ENCODE peak calls at places on chromosome 19, in six cellular contexts. M, W, N, P, S and K are unnamed samples.

GRCh38 chr19:53878786-53879144 is 3.2 kb upstream of the PRKCG start:
- DNase-seq in M (no peak), W (no peak), N (no peak), P (no peak), S (no peak), K (no peak)

GRCh38 chr19:3324405-3324856 is 42.0 kb upstream of the NFIC start:
- DNase-seq in M (peak), W (peak), N (peak), P (no peak), S (no peak), K (no peak)

GRCh38 chr19:57830071-57830602 is at the start of gene ZNF587B:
- DNase-seq in M (peak), W (peak), N (peak), P (peak), S (peak), K (no peak)

GRCh38 chr19:37987356-37988332 is 80.6 kb downstream of the SIPA1L3 start:
- DNase-seq in M (no peak), W (peak), N (no peak), P (peak), S (no peak), K (no peak)

GRCh38 chr19:15538774-15539173 is 30.4 kb downstream of the CYP4F22 start:
- DNase-seq in M (no peak), W (no peak), N (no peak), P (no peak), S (peak), K (no peak)

GRCh38 chr19:29484876-29485275 is 40.9 kb upstream of the VSTM2B start:
- DNase-seq in M (no peak), W (no peak), N (no peak), P (no peak), S (no peak), K (no peak)

GRCh38 chr19:58117841-58118575 is 20.0 kb upstream of the ZSCAN18 start:
- DNase-seq in M (no peak), W (no peak), N (no peak), P (no peak), S (peak), K (no peak)

GRCh38 chr19:18674616-18675015 is 8.9 kb upstream of the CRTC1 start:
- DNase-seq in M (peak), W (no peak), N (no peak), P (no peak), S (no peak), K (no peak)

GRCh38 chr19:31706131-31706530 is 356.9 kb upstream of the TSHZ3 start:
- DNase-seq in M (no peak), W (no peak), N (no peak), P (no peak), S (no peak), K (no peak)

GRCh38 chr19:2016041-2016807 is 710 bp upstream of the BTBD2 start:
- DNase-seq in M (peak), W (peak), N (peak), P (peak), S (peak), K (peak)

GRCh38 chr19:40450664-40451063 is 6.5 kb upstream of the SERTAD3 start:
- DNase-seq in M (no peak), W (no peak), N (no peak), P (no peak), S (no peak), K (no peak)

GRCh38 chr19:14786421-14786851 is 8.1 kb upstream of the ADGRE2 start:
- DNase-seq in M (no peak), W (peak), N (no peak), P (peak), S (peak), K (no peak)

GRCh38 chr19:16036941-16037340 is 39.4 kb upstream of the TPM4 start:
- DNase-seq in M (no peak), W (no peak), N (no peak), P (no peak), S (no peak), K (no peak)

GRCh38 chr19:39351537-39352037 is 9.4 kb downstream of the SAMD4B start:
- DNase-seq in M (no peak), W (peak), N (no peak), P (no peak), S (peak), K (no peak)

GRCh38 chr19:41916033-41916424 is 12.2 kb downstream of the ERFL start:
- DNase-seq in M (no peak), W (no peak), N (no peak), P (no peak), S (no peak), K (no peak)

GRCh38 chr19:30244533-30244932 is 127.7 kb upstream of the ZNF536 start:
- DNase-seq in M (no peak), W (no peak), N (no peak), P (no peak), S (no peak), K (no peak)

GRCh38 chr19:29587518-29587986 is 18.5 kb upstream of the POP4 start:
- DNase-seq in M (no peak), W (no peak), N (no peak), P (no peak), S (no peak), K (no peak)

GRCh38 chr19:6318772-6319171 is 14.6 kb downstream of the ACER1 start:
- DNase-seq in M (no peak), W (no peak), N (no peak), P (no peak), S (no peak), K (no peak)

GRCh38 chr19:38190061-38190460 is 34.0 kb downstream of the DPF1 start:
- DNase-seq in M (no peak), W (no peak), N (no peak), P (no peak), S (no peak), K (no peak)

GRCh38 chr19:1470864-1471513 is 8.0 kb downstream of the C19orf25 start:
- DNase-seq in M (no peak), W (no peak), N (peak), P (peak), S (no peak), K (no peak)

GRCh38 chr19:51065221-51065960 is 499 bp upstream of the KLK13 start:
- DNase-seq in M (no peak), W (no peak), N (no peak), P (no peak), S (no peak), K (no peak)
- H3K4me3 ChIP-seq in M (peak), W (no peak), N (no peak), P (peak), S (no peak), K (no peak)

GRCh38 chr19:33214621-33215020 is 11.0 kb downstream of the SLC7A10 start:
- DNase-seq in M (no peak), W (no peak), N (no peak), P (peak), S (peak), K (no peak)
- TF ChIP-seq CTCF in M (no peak), W (no peak), N (no peak), P (peak), S (peak), K (peak)

GRCh38 chr19:11274533-11275086 is 12.3 kb upstream of the DOCK6 start:
- DNase-seq in M (no peak), W (no peak), N (no peak), P (no peak), S (no peak), K (no peak)
- H3K4me3 ChIP-seq in M (no peak), W (no peak), N (no peak), P (no peak), S (no peak), K (no peak)

GRCh38 chr19:48674921-48675824 is 2.4 kb upstream of the NTN5 start:
- DNase-seq in M (peak), W (peak), N (peak), P (peak), S (peak), K (no peak)
- TF ChIP-seq CTCF in M (peak), W (peak), N (peak), P (peak), S (peak), K (peak)

GRCh38 chr19:46753420-46754155 is 7.3 kb upstream of the STRN4 start:
- DNase-seq in M (peak), W (peak), N (peak), P (peak), S (no peak), K (no peak)
- H3K4me3 ChIP-seq in M (no peak), W (no peak), N (no peak), P (no peak), S (no peak), K (no peak)

GRCh38 chr19:13152854-13153626 is 2.8 kb downstream of the IER2 start:
- DNase-seq in M (peak), W (peak), N (peak), P (peak), S (peak), K (no peak)
- TF ChIP-seq CTCF in M (peak), W (peak), N (no peak), P (peak), S (peak), K (peak)

GRCh38 chr19:17078920-17079709 is 3.5 kb downstream of the MYO9B start:
- DNase-seq in M (no peak), W (no peak), N (no peak), P (no peak), S (no peak), K (no peak)
- H3K4me3 ChIP-seq in M (peak), W (peak), N (peak), P (no peak), S (peak), K (peak)